ENCODE peak calls at places on chromosomes 3 and 15, in four cellular contexts. U is heart left ventricle, Z is left ventricle myocardium inferior, A is fibroblast of pulmonary artery. S is an unnamed sample.
A peak's percentile ranks its signal among the peaks of the same experiment; 100 is the strongest.

GRCh38 chr3:146589899-146590508 is 15.1 kb downstream of the PLSCR5 start:
- DNase-seq in A (peak; percentile 76), U (no peak), Z (no peak), S (no peak)

GRCh38 chr3:62665627-62666433 is 209.4 kb downstream of the CADPS start:
- DNase-seq in U (peak; percentile 66), A (peak; percentile 58), Z (peak; percentile 58), S (no peak)

GRCh38 chr3:53716998-53717397 is 129.2 kb downstream of the CHDH start:
- DNase-seq in A (no peak), Z (no peak), U (no peak), S (no peak)

GRCh38 chr3:73773228-73773627 is 148.5 kb upstream of the PDZRN3 start:
- DNase-seq in A (no peak), U (no peak), Z (no peak), S (no peak)

GRCh38 chr3:98521897-98522537 is 685 bp downstream of the CLDND1 start:
- DNase-seq in Z (no peak), A (peak; percentile 62), U (peak; percentile 30), S (peak; percentile 40)

GRCh38 chr3:13644341-13645082 is 95.6 kb downstream of the FBLN2 start:
- DNase-seq in Z (no peak), U (no peak), A (no peak), S (no peak)

GRCh38 chr3:37968784-37969600 is 21.6 kb upstream of the VILL start:
- DNase-seq in A (no peak), U (no peak), Z (no peak), S (no peak)

GRCh38 chr3:180408654-180409053 is 193.3 kb upstream of the TTC14 start:
- DNase-seq in U (no peak), Z (no peak), A (no peak), S (no peak)

GRCh38 chr15:42151736-42152135 is 4.7 kb downstream of the PLA2G4F start:
- DNase-seq in Z (no peak), A (no peak), U (no peak), S (no peak)

GRCh38 chr15:95016511-95017219 is 785.3 kb downstream of the MCTP2 start:
- DNase-seq in U (peak; percentile 26), A (no peak), Z (no peak), S (no peak)

GRCh38 chr3:42746455-42747450 is 26.3 kb downstream of the CCDC13 start:
- DNase-seq in Z (no peak), A (no peak), U (no peak), S (no peak)

GRCh38 chr3:124486324-124486723 is 243.9 kb upstream of the UMPS start:
- DNase-seq in Z (no peak), U (no peak), A (no peak), S (no peak)
- TF ChIP-seq CTCF in Z (no peak), U (no peak), A (no peak), S (no peak)

GRCh38 chr3:129001101-129001816 is at the start of gene EFCC1:
- DNase-seq in A (peak; percentile 17), U (peak; percentile 87), Z (peak; percentile 85), S (no peak)
- H3K4me3 ChIP-seq in A (peak within 1 kb of the TSS; percentile 31), U (peak within 1 kb of the TSS; percentile 27), Z (peak within 1 kb of the TSS; percentile 84), S (no peak within 1 kb of the TSS)

DNA sequence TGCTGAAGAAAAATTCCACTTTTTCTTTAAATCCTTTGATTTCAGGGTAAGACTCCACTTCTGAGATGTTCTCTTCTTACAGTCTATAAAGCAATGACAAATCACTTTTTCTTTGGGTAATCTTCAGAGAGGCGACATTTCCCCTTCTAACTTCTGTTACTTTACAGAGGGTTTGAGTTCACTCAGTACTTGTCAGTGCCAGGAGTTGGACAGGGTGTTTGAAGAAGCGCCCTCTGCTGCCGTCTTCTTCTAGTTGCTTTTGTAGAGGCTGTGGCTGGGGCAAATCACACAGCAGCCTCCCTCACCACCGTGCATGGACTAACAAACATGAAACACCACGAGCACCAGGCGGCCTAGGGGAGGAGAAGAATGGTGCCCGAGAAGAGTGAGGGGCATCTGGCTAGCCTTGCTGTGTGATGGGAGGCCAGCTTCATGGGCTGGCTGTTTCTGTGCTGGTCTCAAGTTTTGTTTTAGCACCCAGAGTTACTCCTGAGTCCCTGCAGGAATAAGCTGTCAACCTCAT is at the start of gene CD80:
- DNase-seq in U (peak; percentile 61), A (peak; percentile 65), Z (peak; percentile 43), S (peak; percentile 90)
- TF ChIP-seq CTCF in U (peak; percentile 16), A (peak; percentile 56), Z (peak; percentile 43), S (peak; percentile 69)

DNA sequence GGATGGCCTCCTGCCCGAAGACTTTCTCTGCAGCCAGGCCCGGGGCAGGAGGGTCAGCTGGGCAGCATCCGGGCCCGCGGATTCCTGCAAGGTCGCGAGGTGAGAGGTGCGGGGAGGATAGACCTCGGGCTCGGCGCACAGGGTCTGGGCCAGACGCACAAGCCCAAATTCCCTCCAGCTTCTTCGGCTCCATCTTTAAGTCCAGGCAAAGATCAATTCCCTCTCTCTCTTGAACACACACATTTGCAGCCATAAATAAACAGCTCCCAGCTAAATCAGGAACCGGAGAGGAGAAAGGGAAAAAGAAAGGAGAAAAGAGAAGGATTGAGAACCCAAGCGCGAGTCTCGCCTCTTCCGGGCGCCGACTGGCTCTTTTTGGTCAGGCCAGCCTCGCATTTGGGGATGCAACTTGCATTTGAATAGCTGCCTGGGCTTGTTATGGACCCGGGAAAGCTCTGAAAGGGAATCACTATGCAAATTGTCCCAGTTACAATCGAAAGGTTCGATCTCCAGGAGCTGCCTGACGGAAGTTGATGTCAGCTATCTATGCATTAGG is 14.5 kb upstream of the ONECUT1 start:
- DNase-seq in A (no peak), Z (no peak), U (no peak), S (no peak)
- H3K4me3 ChIP-seq in A (peak overlapping the region; percentile 7), Z (peak overlapping the region; percentile 57), U (peak overlapping the region; percentile 15), S (no peak overlapping the region)

GRCh38 chr3:48569808-48570450 is 6.3 kb upstream of the UCN2 start:
- DNase-seq in Z (no peak), U (no peak), A (no peak), S (no peak)
- TF ChIP-seq CTCF in Z (no peak), U (no peak), A (no peak), S (no peak)

S was measured in GM12864.